ENCODE peak calls at places on chromosome 5, in nine cellular contexts. H, L, K, W, J, Y, G, B and Z are unnamed samples.

GRCh38 chr5:135058326-135058725 is 24.3 kb upstream of the PITX1 start:
- DNase-seq in H (no peak), L (no peak), K (peak), W (no peak), J (no peak), Y (no peak), G (no peak), B (no peak), Z (no peak)

GRCh38 chr5:180098526-180098925 is 27.0 kb upstream of the RNF130 start:
- DNase-seq in H (no peak), L (no peak), K (no peak), W (no peak), J (no peak), Y (peak), G (no peak), B (no peak), Z (no peak)

GRCh38 chr5:139640432-139641115 is 7.6 kb upstream of the CXXC5 start:
- DNase-seq in H (no peak), L (no peak), K (peak), W (no peak), J (no peak), Y (no peak), G (no peak), B (no peak), Z (no peak)

GRCh38 chr5:143064207-143064606 is 294.0 kb downstream of the ARHGAP26 start:
- DNase-seq in H (no peak), L (no peak), K (no peak), W (peak), J (no peak), Y (no peak), G (peak), B (no peak), Z (no peak)

GRCh38 chr5:78630047-78630446 is 18.5 kb downstream of the LHFPL2 start:
- DNase-seq in H (no peak), L (no peak), K (no peak), W (no peak), J (no peak), Y (no peak), G (no peak), B (no peak), Z (no peak)

GRCh38 chr5:3197237-3197636 is 398.4 kb upstream of the IRX1 start:
- DNase-seq in H (no peak), L (no peak), K (no peak), W (no peak), J (no peak), Y (no peak), G (no peak), B (no peak), Z (no peak)

GRCh38 chr5:134136771-134137170 is 22.3 kb downstream of the TCF7 start:
- DNase-seq in H (no peak), L (no peak), K (no peak), W (no peak), J (no peak), Y (no peak), G (no peak), B (peak), Z (peak)

GRCh38 chr5:157816682-157817268 is 42.2 kb downstream of the CLINT1 start:
- DNase-seq in H (no peak), L (no peak), K (no peak), W (no peak), J (peak), Y (no peak), G (peak), B (no peak), Z (no peak)

GRCh38 chr5:92402045-92402444 is 1018.9 kb upstream of the ARRDC3 start:
- DNase-seq in H (no peak), L (no peak), K (no peak), W (peak), J (no peak), Y (no peak), G (peak), B (no peak), Z (no peak)

GRCh38 chr5:72394688-72395087 is 74.5 kb downstream of the PTCD2 start:
- DNase-seq in H (no peak), L (no peak), K (no peak), W (no peak), J (peak), Y (no peak), G (peak), B (no peak), Z (no peak)

GRCh38 chr5:10400411-10400810 is 41.3 kb upstream of the ROPN1L start:
- DNase-seq in H (no peak), L (no peak), K (no peak), W (no peak), J (no peak), Y (no peak), G (no peak), B (no peak), Z (no peak)

GRCh38 chr5:10403829-10404228 is 37.9 kb upstream of the ROPN1L start:
- DNase-seq in H (no peak), L (no peak), K (no peak), W (no peak), J (no peak), Y (no peak), G (no peak), B (no peak), Z (no peak)

GRCh38 chr5:10399839-10400238 is 41.8 kb upstream of the ROPN1L start:
- DNase-seq in H (no peak), L (no peak), K (no peak), W (no peak), J (no peak), Y (no peak), G (no peak), B (no peak), Z (no peak)

GRCh38 chr5:10401499-10401898 is 40.2 kb upstream of the ROPN1L start:
- DNase-seq in H (no peak), L (no peak), K (no peak), W (no peak), J (peak), Y (no peak), G (peak), B (no peak), Z (no peak)

DNA sequence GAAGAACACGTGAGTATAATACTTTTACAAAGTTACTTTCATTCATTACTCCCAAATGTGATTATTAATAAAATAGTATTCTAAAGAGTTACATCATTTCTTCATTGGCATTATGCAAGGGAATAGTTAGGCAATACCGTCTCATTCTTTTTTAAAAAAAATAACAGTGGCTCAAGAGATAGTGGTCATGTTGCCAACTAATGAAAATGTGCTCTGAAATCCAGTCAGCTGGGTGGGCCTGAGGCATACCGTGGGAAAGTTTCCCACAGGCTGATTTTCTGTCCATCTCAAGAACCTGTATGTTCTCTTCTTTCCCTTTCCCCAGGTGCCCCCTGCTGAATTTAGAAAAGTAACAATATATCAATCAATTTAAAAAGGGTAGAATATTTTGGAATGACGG is 40.8 kb upstream of the ROPN1L start:
- DNase-seq in H (no peak), L (no peak), K (no peak), W (peak), J (no peak), Y (no peak), G (peak), B (no peak), Z (no peak)
- H3K4me3 ChIP-seq in H (no peak), L (no peak), K (peak), W (no peak), J (no peak), Y (no peak), G (no peak), B (peak), Z (no peak)

GRCh38 chr5:28880936-28881335 is 1842.5 kb upstream of the CDH9 start:
- DNase-seq in H (no peak), L (no peak), K (no peak), W (no peak), J (no peak), Y (no peak), G (no peak), B (no peak), Z (no peak)

GRCh38 chr5:28877050-28877449 is 1838.7 kb upstream of the CDH9 start:
- DNase-seq in H (no peak), L (no peak), K (no peak), W (no peak), J (no peak), Y (no peak), G (no peak), B (no peak), Z (no peak)
- TF ChIP-seq CTCF in H (no peak), L (no peak), K (no peak), W (no peak), J (no peak), Y (no peak), G (no peak), B (no peak), Z (no peak)

GRCh38 chr5:14490309-14490711 is 91.3 kb upstream of the OTULINL start:
- DNase-seq in H (no peak), L (no peak), K (no peak), W (no peak), J (no peak), Y (no peak), G (peak), B (no peak), Z (no peak)

GRCh38 chr5:14491015-14491414 is 90.6 kb upstream of the OTULINL start:
- DNase-seq in H (no peak), L (no peak), K (no peak), W (no peak), J (no peak), Y (no peak), G (no peak), B (no peak), Z (peak)

GRCh38 chr5:14489643-14490042 is 91.9 kb upstream of the OTULINL start:
- DNase-seq in H (no peak), L (no peak), K (no peak), W (no peak), J (no peak), Y (no peak), G (peak), B (no peak), Z (no peak)

GRCh38 chr5:14492341-14492964 is 89.1 kb upstream of the OTULINL start:
- DNase-seq in H (no peak), L (no peak), K (no peak), W (no peak), J (no peak), Y (no peak), G (no peak), B (no peak), Z (no peak)

GRCh38 chr5:14491505-14491904 is 90.1 kb upstream of the OTULINL start:
- DNase-seq in H (no peak), L (no peak), K (peak), W (no peak), J (no peak), Y (no peak), G (peak), B (no peak), Z (no peak)
- H3K27ac ChIP-seq in H (no peak), L (no peak), K (no peak), W (no peak), J (no peak), Y (no peak), G (peak), B (no peak), Z (peak)

DNA sequence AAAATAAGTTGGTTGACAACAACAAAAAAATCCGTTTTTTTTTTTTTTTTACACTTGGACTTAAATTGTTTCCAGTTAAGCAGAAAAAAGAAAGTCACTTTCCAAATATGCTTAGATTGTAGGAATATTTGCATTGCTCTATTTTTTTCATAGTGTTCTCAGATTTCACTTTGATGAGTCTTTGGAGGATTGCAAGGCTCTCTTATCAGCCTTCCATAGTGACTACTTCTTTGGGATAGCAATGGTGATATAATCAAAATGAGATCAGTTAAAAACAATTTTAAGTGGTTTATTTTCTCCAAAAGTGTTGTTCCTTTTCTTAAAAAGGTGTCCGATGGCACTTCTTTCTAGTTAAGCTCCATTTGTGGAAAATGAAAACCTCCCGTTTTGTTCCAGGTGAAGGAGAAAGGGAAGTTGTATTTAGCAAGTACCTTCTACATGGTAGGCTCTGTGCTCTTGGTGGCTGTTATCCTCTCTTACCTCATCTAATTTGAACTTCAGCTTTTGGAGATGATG is 3.9 kb downstream of the RASGRF2 start:
- DNase-seq in H (no peak), L (no peak), K (no peak), W (no peak), J (no peak), Y (no peak), G (peak), B (no peak), Z (no peak)
- H3K4me3 ChIP-seq in H (no peak), L (peak), K (peak), W (no peak), J (no peak), Y (no peak), G (peak), B (peak), Z (peak)

GRCh38 chr5:53582225-53582624 is 21.8 kb downstream of the NDUFS4 start:
- DNase-seq in H (no peak), L (no peak), K (no peak), W (no peak), J (no peak), Y (no peak), G (no peak), B (no peak), Z (no peak)
- TF ChIP-seq CTCF in H (no peak), L (no peak), K (no peak), W (no peak), J (no peak), Y (no peak), G (no peak), B (no peak), Z (no peak)

DNA sequence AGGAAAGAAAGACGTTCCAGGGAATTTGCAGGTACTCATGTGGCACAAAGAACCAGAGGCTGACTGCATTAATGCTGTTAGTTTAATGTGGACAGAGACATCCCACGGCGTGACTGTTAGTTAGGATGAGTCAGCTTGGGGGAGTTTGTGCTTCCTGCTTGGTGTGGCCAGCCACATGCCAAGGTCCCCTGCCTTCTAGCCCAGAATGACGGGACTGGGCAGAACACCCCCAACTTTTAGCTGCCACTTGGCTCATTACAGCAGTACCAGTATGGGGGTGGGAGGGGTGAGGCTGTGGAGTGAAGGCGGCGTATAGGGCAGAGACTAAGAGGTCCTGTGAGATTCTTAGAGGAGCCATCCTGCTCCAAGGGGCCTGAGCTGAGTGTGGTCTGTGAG is 33.1 kb downstream of the CSF1R start:
- DNase-seq in H (no peak), L (no peak), K (peak), W (peak), J (no peak), Y (no peak), G (peak), B (no peak), Z (no peak)
- H3K27ac ChIP-seq in H (peak), L (no peak), K (no peak), W (no peak), J (no peak), Y (no peak), G (peak), B (peak), Z (no peak)

DNA sequence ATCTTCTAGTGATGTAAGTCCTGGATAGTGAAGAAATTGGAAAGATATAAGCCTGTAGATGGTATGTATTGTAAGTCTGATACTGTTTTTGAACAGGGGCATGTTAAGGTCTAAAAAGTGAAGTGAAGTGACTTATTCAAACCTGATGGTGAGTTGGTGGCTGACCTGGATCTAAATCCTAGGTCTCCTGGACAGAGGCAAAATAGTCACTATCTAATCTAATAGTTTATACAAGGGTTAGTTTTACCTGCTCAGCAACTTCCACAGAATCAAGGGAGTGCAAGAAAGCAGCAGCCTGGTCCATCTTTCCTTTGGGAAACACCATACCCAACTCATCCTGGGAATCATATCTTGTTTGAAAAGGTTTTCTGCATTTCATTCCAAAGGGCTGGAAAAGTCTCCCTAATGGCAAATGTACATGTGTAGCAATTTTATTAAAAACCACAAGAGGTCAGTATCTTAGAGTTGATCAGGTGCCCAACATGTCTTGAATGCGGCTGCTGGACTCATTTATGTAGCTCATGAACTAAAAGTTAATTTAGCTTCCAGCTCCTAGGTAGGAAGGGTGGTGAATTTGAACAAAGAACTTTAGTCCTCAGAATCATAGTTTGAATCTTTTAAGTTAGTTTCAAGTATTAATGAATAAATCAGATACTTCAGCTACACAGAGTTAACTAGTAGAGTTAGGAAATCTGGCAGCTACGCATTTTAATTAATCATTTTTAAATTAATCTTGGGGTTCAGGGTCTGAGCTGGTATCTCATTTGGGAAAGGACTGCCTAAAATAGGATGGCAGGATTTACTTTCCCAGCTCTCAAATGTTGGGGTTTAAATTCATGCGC is 26.0 kb downstream of the SKP2 start:
- DNase-seq in H (peak), L (no peak), K (no peak), W (peak), J (peak), Y (no peak), G (peak), B (no peak), Z (no peak)
- H3K4me3 ChIP-seq in H (no peak), L (no peak), K (no peak), W (no peak), J (peak), Y (no peak), G (no peak), B (no peak), Z (no peak)

GRCh38 chr5:7690557-7690956 is 160.4 kb downstream of the CFAP90 start:
- DNase-seq in H (no peak), L (no peak), K (no peak), W (no peak), J (no peak), Y (no peak), G (no peak), B (no peak), Z (no peak)

GRCh38 chr5:7683753-7684152 is 167.2 kb downstream of the CFAP90 start:
- DNase-seq in H (no peak), L (no peak), K (no peak), W (no peak), J (no peak), Y (no peak), G (no peak), B (no peak), Z (no peak)

GRCh38 chr5:7682379-7682778 is 168.6 kb downstream of the CFAP90 start:
- DNase-seq in H (no peak), L (no peak), K (no peak), W (no peak), J (no peak), Y (no peak), G (no peak), B (no peak), Z (no peak)

DNA sequence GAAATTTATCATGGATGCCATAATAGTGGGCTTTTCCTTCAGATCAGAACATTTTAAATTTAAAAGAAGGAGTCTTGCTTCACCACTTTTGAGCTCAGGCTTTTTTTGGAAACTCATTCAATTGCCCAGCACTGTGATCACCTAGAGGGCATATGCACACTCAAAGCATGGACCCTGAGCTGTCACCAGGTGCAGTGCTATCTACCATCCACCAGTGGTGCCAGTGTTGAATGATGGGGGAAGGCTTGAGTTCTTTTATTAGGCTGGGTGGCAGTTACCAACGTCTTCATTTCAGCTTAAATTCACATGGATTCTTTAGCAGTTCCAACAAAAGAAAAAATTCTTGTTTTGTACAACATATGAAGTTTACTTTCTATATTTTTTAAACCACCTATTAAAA is 164.1 kb downstream of the CFAP90 start:
- DNase-seq in H (no peak), L (no peak), K (no peak), W (no peak), J (no peak), Y (no peak), G (no peak), B (no peak), Z (no peak)
- TF ChIP-seq CTCF in H (no peak), L (no peak), K (peak), W (no peak), J (no peak), Y (no peak), G (no peak), B (no peak), Z (no peak)

GRCh38 chr5:54021413-54022155 is 288.8 kb downstream of the ARL15 start:
- DNase-seq in H (no peak), L (no peak), K (no peak), W (peak), J (peak), Y (no peak), G (peak), B (no peak), Z (no peak)
- H3K27ac ChIP-seq in H (peak), L (no peak), K (no peak), W (no peak), J (no peak), Y (no peak), G (no peak), B (no peak), Z (no peak)

DNA sequence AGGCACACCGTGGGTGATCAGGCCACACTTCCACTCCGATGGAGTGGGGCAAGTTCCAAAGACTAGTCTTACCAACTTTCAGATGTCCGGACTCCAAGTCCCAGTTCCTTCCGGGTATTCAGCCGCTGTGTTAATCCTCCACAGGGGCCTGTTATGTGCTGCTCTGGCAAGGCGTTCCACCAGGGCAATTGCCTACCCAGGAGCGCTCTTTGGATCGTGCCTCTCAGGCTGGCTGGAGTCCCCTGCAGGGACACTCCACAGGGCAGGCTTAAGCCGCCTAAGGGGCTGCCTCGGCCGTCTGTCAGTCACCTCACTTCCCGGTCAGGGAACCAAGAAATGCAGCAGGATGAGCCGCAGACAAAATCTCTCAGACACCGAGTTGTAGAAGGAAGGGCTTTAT is 118.7 kb upstream of the CCNG1 start:
- DNase-seq in H (no peak), L (no peak), K (no peak), W (no peak), J (no peak), Y (no peak), G (no peak), B (no peak), Z (no peak)
- H3K4me3 ChIP-seq in H (no peak), L (no peak), K (no peak), W (no peak), J (no peak), Y (no peak), G (no peak), B (no peak), Z (no peak)